ENCODE peak calls at places on chromosomes 7 and 10, in nine cellular contexts. X, E, Y, T, U, S, O, L and A are unnamed samples.

GRCh38 chr10:107653832-107654287 is 489.4 kb upstream of the SORCS1 start:
- DNase-seq in X (no peak), E (no peak), Y (peak; percentile 65), T (peak; percentile 13), U (no peak), S (no peak), O (peak; percentile 78), L (no peak), A (no peak)

GRCh38 chr10:103044942-103045489 is 126.9 kb downstream of the CNNM2 start:
- DNase-seq in X (no peak), E (no peak), Y (peak; percentile 94), T (peak; percentile 50), U (no peak), S (peak; percentile 88), O (peak; percentile 67), L (peak; percentile 87), A (no peak)

GRCh38 chr10:101257121-101257890 is 28.0 kb upstream of the LBX1 start:
- DNase-seq in X (no peak), E (no peak), Y (no peak), T (peak; percentile 49), U (no peak), S (no peak), O (no peak), L (no peak), A (peak; percentile 14)

GRCh38 chr10:79025113-79025832 is 43.5 kb upstream of the ZMIZ1 start:
- DNase-seq in X (no peak), E (no peak), Y (no peak), T (no peak), U (peak; percentile 65), S (peak; percentile 6), O (no peak), L (no peak), A (no peak)

GRCh38 chr7:104643587-104644217 is 315.3 kb downstream of the LHFPL3 start:
- DNase-seq in X (no peak), E (no peak), Y (no peak), T (peak; percentile 49), U (no peak), S (peak; percentile 3), O (peak; percentile 47), L (no peak), A (no peak)

GRCh38 chr7:32479574-32480200 is 10.5 kb downstream of the LSM5 start:
- DNase-seq in X (no peak), E (no peak), Y (peak; percentile 51), T (peak; percentile 75), U (no peak), S (peak; percentile 42), O (peak; percentile 71), L (no peak), A (no peak)

GRCh38 chr7:135291809-135292253 is 58.2 kb downstream of the STRA8 start:
- DNase-seq in X (no peak), E (no peak), Y (no peak), T (no peak), U (no peak), S (peak; percentile 91), O (peak; percentile 83), L (peak; percentile 86), A (no peak)

GRCh38 chr7:19665399-19666008 is 43.3 kb downstream of the POLR1F start:
- DNase-seq in X (no peak), E (no peak), Y (peak; percentile 46), T (peak; percentile 52), U (no peak), S (peak; percentile 27), O (peak; percentile 58), L (peak; percentile 13), A (no peak)

GRCh38 chr7:28136885-28137284 is 43.7 kb downstream of the JAZF1 start:
- DNase-seq in X (no peak), E (no peak), Y (no peak), T (no peak), U (no peak), S (no peak), O (no peak), L (no peak), A (no peak)

GRCh38 chr10:69902835-69903535 is 101.3 kb downstream of the COL13A1 start:
- DNase-seq in X (no peak), E (peak; percentile 72), Y (no peak), T (no peak), U (no peak), S (no peak), O (no peak), L (no peak), A (no peak)

GRCh38 chr10:15725603-15726002 is 5.9 kb upstream of the ITGA8 start:
- DNase-seq in X (no peak), E (peak; percentile 12), Y (peak; percentile 74), T (peak; percentile 70), U (no peak), S (peak; percentile 48), O (peak; percentile 81), L (peak; percentile 32), A (no peak)

GRCh38 chr7:125495997-125496396 is 566.4 kb upstream of the POT1 start:
- DNase-seq in X (no peak), E (no peak), Y (no peak), T (no peak), U (no peak), S (no peak), O (no peak), L (no peak), A (no peak)

DNA sequence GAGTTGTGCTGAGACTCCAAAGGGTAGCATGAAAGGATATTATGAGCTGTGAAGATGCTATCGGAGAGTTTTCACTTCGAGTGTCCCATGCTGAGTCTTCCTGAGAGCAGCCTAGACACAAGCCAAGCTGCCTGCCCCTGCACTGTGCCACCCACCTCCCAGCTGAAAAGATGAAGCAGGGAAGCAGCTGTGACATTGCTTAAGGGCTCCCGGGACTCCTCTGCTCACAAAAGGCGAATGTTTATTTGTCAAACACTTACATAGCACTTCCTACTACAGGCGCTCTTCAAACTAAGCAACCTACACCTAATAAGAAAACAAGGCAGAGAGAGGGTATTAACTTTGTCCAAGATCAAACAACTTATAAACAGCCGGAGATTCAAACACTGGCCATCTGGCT is 95.6 kb downstream of the OSBPL3 start:
- DNase-seq in X (no peak), E (no peak), Y (no peak), T (no peak), U (no peak), S (no peak), O (no peak), L (no peak), A (no peak)
- H3K27ac ChIP-seq in X (no peak overlapping the region), E (no peak overlapping the region), Y (no peak overlapping the region), T (no peak overlapping the region), U (no peak overlapping the region), S (no peak overlapping the region), O (no peak overlapping the region), L (no peak overlapping the region), A (no peak overlapping the region)

GRCh38 chr7:55130554-55131198 is 111.9 kb downstream of the EGFR start:
- DNase-seq in X (peak; percentile 80), E (no peak), Y (peak; percentile 98), T (no peak), U (peak; percentile 85), S (peak; percentile 95), O (peak; percentile 77), L (peak; percentile 92), A (no peak)
- H3K27ac ChIP-seq in X (peak overlapping the region; percentile 66), E (no peak overlapping the region), Y (peak overlapping the region; percentile 66), T (no peak overlapping the region), U (peak overlapping the region; percentile 92), S (peak overlapping the region; percentile 100), O (peak overlapping the region; percentile 99), L (peak overlapping the region; percentile 100), A (no peak overlapping the region)

DNA sequence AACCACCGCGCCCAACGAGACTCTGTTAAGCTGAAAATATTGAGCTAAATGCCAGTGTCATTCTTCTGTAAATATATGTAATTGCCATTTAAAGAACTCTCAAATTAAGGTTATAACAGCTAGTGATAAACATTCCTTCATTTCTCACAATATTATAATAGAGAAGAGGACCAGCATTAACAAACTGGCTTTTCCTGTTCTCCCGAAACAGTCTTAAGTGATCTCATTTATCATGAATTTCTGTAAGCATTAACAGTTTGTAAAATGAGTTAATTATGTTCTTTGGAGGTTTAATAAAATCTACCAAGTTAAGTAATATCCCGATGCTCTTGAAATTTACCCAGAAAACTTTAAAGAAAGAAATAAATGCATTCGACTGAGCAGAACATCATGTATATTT is 352.8 kb downstream of the KCNMA1 start:
- DNase-seq in X (no peak), E (no peak), Y (no peak), T (no peak), U (no peak), S (no peak), O (no peak), L (no peak), A (no peak)
- H3K27ac ChIP-seq in X (no peak overlapping the region), E (no peak overlapping the region), Y (no peak overlapping the region), T (no peak overlapping the region), U (no peak overlapping the region), S (no peak overlapping the region), O (no peak overlapping the region), L (no peak overlapping the region), A (no peak overlapping the region)

DNA sequence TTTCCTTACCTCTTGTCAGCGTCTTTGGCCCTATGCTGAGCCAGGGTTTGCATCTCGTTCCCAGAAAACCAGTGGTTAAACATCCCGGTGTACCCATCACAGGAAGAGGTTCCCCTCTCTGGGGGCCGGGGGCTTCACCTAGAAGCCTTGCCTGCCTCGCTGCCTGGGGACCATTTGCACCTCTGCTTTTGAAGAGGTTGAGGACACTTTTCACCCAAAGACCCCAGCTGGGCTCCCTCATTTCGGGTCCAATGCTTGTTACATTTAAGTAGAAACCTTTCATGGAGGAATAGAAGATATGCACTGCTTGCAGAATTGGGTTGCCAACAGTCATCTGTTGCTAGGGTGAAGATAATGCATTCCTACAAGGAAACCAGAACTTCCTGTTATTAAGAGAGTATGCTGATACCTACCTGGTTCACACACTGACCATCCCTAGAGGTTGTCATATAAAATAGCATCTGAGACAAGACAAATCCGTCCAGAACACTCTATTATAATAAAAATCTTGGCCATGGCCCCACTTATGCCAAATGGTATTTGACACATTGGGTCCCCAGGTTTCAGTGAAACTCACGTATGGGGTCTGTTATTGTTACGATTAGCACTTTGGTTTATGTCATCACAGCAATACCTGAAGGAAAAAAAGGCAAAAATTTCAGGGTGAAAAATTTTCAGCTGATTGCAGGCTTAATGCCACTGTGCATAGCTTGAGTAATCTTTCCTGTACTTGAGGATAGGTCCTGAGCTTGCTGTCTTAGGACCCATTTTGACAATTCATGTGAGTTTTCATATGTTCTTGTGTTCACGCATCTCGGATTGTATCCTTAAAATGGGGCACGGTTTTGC is 917 bp downstream of the ZNF365 start:
- DNase-seq in X (no peak), E (peak; percentile 16), Y (no peak), T (peak; percentile 24), U (no peak), S (peak; percentile 43), O (peak; percentile 32), L (no peak), A (no peak)
- H3K27ac ChIP-seq in X (no peak overlapping the region), E (peak overlapping the region; percentile 90), Y (no peak overlapping the region), T (no peak overlapping the region), U (no peak overlapping the region), S (no peak overlapping the region), O (no peak overlapping the region), L (no peak overlapping the region), A (no peak overlapping the region)